ENCODE peak calls at places on chromosomes 2 and 18, in ten cellular contexts. W is Daoy; D is GM04504; I is EL; J is AG20443; O is nucleus accumbens; E is ecto neural progenitor cell; L is Calu3; N is fibroblast of pulmonary artery; B is activated CD4-positive, alpha-beta T cell treated with anti-CD3 and anti-CD28 coated beads, Interleukin-2, amount 10 ng/mL, durations not matched to agents 7 days and 5 days. H is an unnamed sample.

GRCh38 chr2:106596844-106597243 is 109.7 kb downstream of the CD8B2 start:
- DNase-seq in J (no peak), L (no peak), O (no peak), E (no peak), N (no peak), I (no peak), D (no peak), W (no peak), B (no peak), H (no peak)

GRCh38 chr2:40512246-40512645 is 60.4 kb upstream of the SLC8A1 start:
- DNase-seq in D (no peak), I (no peak), N (peak), E (no peak), W (no peak), J (no peak), B (no peak), O (no peak), L (no peak), H (no peak)

GRCh38 chr18:46302866-46303485 is 198.8 kb downstream of the HAUS1 start:
- DNase-seq in W (no peak), I (no peak), D (no peak), L (no peak), B (no peak), E (no peak), N (no peak), O (no peak), J (no peak), H (no peak)

GRCh38 chr2:203682688-203683130 is 23.7 kb upstream of the CD28 start:
- DNase-seq in D (peak), W (peak), L (no peak), J (peak), I (peak), O (no peak), B (no peak), N (peak), E (no peak), H (no peak)

GRCh38 chr18:69840445-69840844 is 107.2 kb downstream of the CD226 start:
- DNase-seq in I (no peak), J (no peak), O (no peak), W (peak), D (no peak), L (no peak), E (no peak), N (peak), B (no peak), H (no peak)

GRCh38 chr2:231104115-231104713 is 20.6 kb downstream of the HTR2B start:
- DNase-seq in L (peak), B (peak), O (no peak), I (peak), E (no peak), N (peak), D (peak), W (peak), J (peak), H (peak)

GRCh38 chr2:106963156-106963555 is 77.2 kb upstream of the ST6GAL2 start:
- DNase-seq in J (no peak), N (peak), I (no peak), B (no peak), L (no peak), O (no peak), W (peak), E (no peak), D (no peak), H (no peak)

GRCh38 chr2:58553937-58554336 is 312.8 kb upstream of the FANCL start:
- DNase-seq in D (no peak), B (no peak), E (no peak), W (peak), J (peak), L (peak), N (no peak), I (no peak), O (no peak), H (no peak)

GRCh38 chr18:44758821-44759624 is 78.3 kb downstream of the SETBP1 start:
- DNase-seq in W (no peak), L (no peak), E (no peak), J (no peak), N (no peak), B (peak), D (no peak), I (no peak), O (no peak), H (no peak)

GRCh38 chr2:120238728-120239487 is 13.7 kb upstream of the RALB start:
- DNase-seq in D (peak), O (no peak), J (peak), I (peak), L (peak), E (no peak), N (peak), W (peak), B (no peak), H (no peak)

GRCh38 chr2:109647636-109648035 is 33.5 kb downstream of the SOWAHC start:
- DNase-seq in J (peak), B (no peak), N (no peak), D (no peak), L (no peak), I (peak), W (peak), E (no peak), O (no peak), H (no peak)

GRCh38 chr2:9877026-9877425 is 33.8 kb downstream of the TAF1B start:
- DNase-seq in I (no peak), B (no peak), L (no peak), W (no peak), D (no peak), O (no peak), E (no peak), N (no peak), J (no peak), H (no peak)